ENCODE peak calls at places on chromosomes 11 and 22, in eight cellular contexts. E, N, X, S, D, L, J and W are unnamed samples.

GRCh38 chr11:119101759-119102423 is at the start of gene DPAGT1:
- DNase-seq in E (peak; percentile 96), X (peak; percentile 88), S (peak; percentile 97), D (peak; percentile 97), N (peak; percentile 95), L (peak; percentile 68), J (peak; percentile 83), W (peak; percentile 97)

GRCh38 chr11:125401235-125401634 is 94.8 kb downstream of the FEZ1 start:
- DNase-seq in J (no peak), X (no peak), N (no peak), D (no peak), S (no peak), E (no peak), L (no peak), W (no peak)

GRCh38 chr11:102306048-102306575 is 11.2 kb upstream of the BIRC3 start:
- DNase-seq in L (no peak), D (no peak), X (no peak), J (no peak), S (no peak), E (no peak), N (no peak), W (peak; percentile 47)

GRCh38 chr11:128632151-128632791 is 44.9 kb upstream of the ETS1 start:
- DNase-seq in J (peak; percentile 53), S (peak; percentile 73), D (peak; percentile 64), L (no peak), E (peak; percentile 7), X (peak; percentile 53), N (peak; percentile 51), W (peak; percentile 45)

GRCh38 chr22:33126881-33127280 is 68.7 kb upstream of the SYN3 start:
- DNase-seq in D (no peak), J (no peak), S (peak; percentile 38), E (no peak), N (peak; percentile 1), X (no peak), L (no peak), W (no peak)

GRCh38 chr11:61378713-61379313 is 13.6 kb upstream of the TMEM216 start:
- DNase-seq in X (no peak), N (peak; percentile 38), S (no peak), E (peak; percentile 73), L (no peak), D (peak; percentile 98), J (no peak), W (peak; percentile 54)

GRCh38 chr22:37604875-37605274 is 3.8 kb upstream of the GGA1 start:
- DNase-seq in N (no peak), D (no peak), S (no peak), J (no peak), E (no peak), X (peak; percentile 31), L (peak; percentile 28), W (no peak)

GRCh38 chr11:36564376-36565032 is 3.3 kb upstream of the RAG1 start:
- DNase-seq in X (peak; percentile 29), D (peak; percentile 65), N (peak; percentile 54), S (peak; percentile 50), J (peak; percentile 51), L (no peak), E (peak; percentile 51), W (peak; percentile 74)

GRCh38 chr11:5524756-5525155 is 8.3 kb upstream of the UBQLNL start:
- DNase-seq in J (no peak), S (no peak), X (no peak), N (no peak), D (no peak), L (no peak), E (no peak), W (no peak)

GRCh38 chr22:24421428-24421931 is 5.9 kb upstream of the ADORA2A start:
- DNase-seq in J (peak; percentile 14), D (no peak), L (no peak), N (peak; percentile 31), S (peak; percentile 91), X (no peak), E (no peak), W (no peak)

GRCh38 chr22:17888855-17889254 is 114.6 kb upstream of the BID start:
- DNase-seq in L (no peak), D (peak; percentile 22), X (no peak), S (peak; percentile 63), J (peak; percentile 47), E (no peak), N (no peak), W (no peak)

GRCh38 chr11:110433393-110434333 is 3.9 kb downstream of the FDX1 start:
- DNase-seq in S (no peak), N (peak; percentile 39), E (peak; percentile 21), L (no peak), J (no peak), X (no peak), D (peak; percentile 45), W (no peak)

GRCh38 chr11:87466228-87466627 is 428.5 kb downstream of the TMEM135 start:
- DNase-seq in L (no peak), E (no peak), J (no peak), N (no peak), S (no peak), D (peak; percentile 54), X (no peak), W (peak; percentile 29)

GRCh38 chr11:120973501-120973900 is 50.4 kb upstream of the TBCEL start:
- DNase-seq in N (no peak), D (no peak), X (no peak), S (no peak), E (no peak), J (no peak), L (no peak), W (no peak)

GRCh38 chr22:39563571-39564428 is 6.8 kb upstream of the CACNA1I start:
- DNase-seq in E (no peak), D (no peak), J (no peak), L (no peak), S (no peak), N (no peak), X (no peak), W (no peak)

GRCh38 chr11:43649921-43650320 is 30.6 kb upstream of the HSD17B12 start:
- DNase-seq in X (no peak), J (no peak), N (no peak), E (no peak), S (no peak), L (no peak), D (no peak), W (no peak)

GRCh38 chr11:29217901-29218300 is 798.9 kb downstream of the KCNA4 start:
- DNase-seq in N (no peak), L (no peak), D (no peak), X (no peak), S (no peak), E (no peak), J (no peak), W (no peak)

GRCh38 chr22:43814264-43814663 is 2.2 kb upstream of the EFCAB6 start:
- DNase-seq in X (no peak), L (no peak), N (no peak), E (no peak), D (no peak), J (no peak), S (no peak), W (no peak)